ENCODE peak calls at places on chromosomes 6 and 20, in four cellular contexts. One of them, this sample, is unnamed.

GRCh38 chr6:26118999-26119398 is 31.8 kb downstream of the HFE start:
- DNase-seq in SK-N-SH: no peak
- DNase-seq in K562: peak; percentile 67
- DNase-seq in HepG2: peak; percentile 43
- DNase-seq in this sample: no peak

GRCh38 chr20:45021626-45022025 is 55.3 kb downstream of the STK4 start:
- DNase-seq in SK-N-SH: no peak
- DNase-seq in K562: no peak
- DNase-seq in HepG2: no peak
- DNase-seq in this sample: no peak

GRCh38 chr6:159062564-159062945 is 17.8 kb upstream of the TAGAP start:
- DNase-seq in SK-N-SH: no peak
- DNase-seq in K562: no peak
- DNase-seq in HepG2: no peak
- DNase-seq in this sample: no peak

GRCh38 chr20:32585011-32585518 is at the start of gene NOL4L:
- DNase-seq in SK-N-SH: peak; percentile 81
- DNase-seq in K562: peak; percentile 75
- DNase-seq in HepG2: no peak
- DNase-seq in this sample: no peak

GRCh38 chr20:63782521-63782971 is 43.0 kb downstream of the SLC2A4RG start:
- DNase-seq in SK-N-SH: no peak
- DNase-seq in K562: no peak
- DNase-seq in HepG2: no peak
- DNase-seq in this sample: no peak

GRCh38 chr6:31663087-31663960 is 1.5 kb downstream of the GPANK1 start:
- DNase-seq in SK-N-SH: no peak
- DNase-seq in K562: peak; percentile 50
- DNase-seq in HepG2: no peak
- DNase-seq in this sample: no peak

GRCh38 chr6:15330174-15330934 is 84.5 kb downstream of the JARID2 start:
- DNase-seq in SK-N-SH: no peak
- DNase-seq in K562: no peak
- DNase-seq in HepG2: no peak
- DNase-seq in this sample: no peak

GRCh38 chr20:37929366-37930014 is 26.6 kb downstream of the VSTM2L start:
- DNase-seq in SK-N-SH: no peak
- DNase-seq in K562: no peak
- DNase-seq in HepG2: no peak
- DNase-seq in this sample: no peak

GRCh38 chr6:110250838-110251237 is 70.6 kb downstream of the CDC40 start:
- DNase-seq in SK-N-SH: no peak
- DNase-seq in K562: peak; percentile 9
- DNase-seq in HepG2: peak; percentile 19
- DNase-seq in this sample: no peak

GRCh38 chr6:110255356-110255755 is 75.1 kb downstream of the CDC40 start:
- DNase-seq in SK-N-SH: no peak
- DNase-seq in K562: peak; percentile 16
- DNase-seq in HepG2: no peak
- DNase-seq in this sample: no peak

GRCh38 chr6:110256366-110256765 is 76.1 kb downstream of the CDC40 start:
- DNase-seq in SK-N-SH: no peak
- DNase-seq in K562: no peak
- DNase-seq in HepG2: no peak
- DNase-seq in this sample: no peak
- TF ChIP-seq ZBTB33 in SK-N-SH: no peak
- TF ChIP-seq ZBTB33 in K562: no peak
- TF ChIP-seq ZBTB33 in HepG2: no peak
- TF ChIP-seq ZBTB33 in this sample: no peak

GRCh38 chr6:40936810-40937209 is 102.2 kb downstream of the UNC5CL start:
- DNase-seq in SK-N-SH: no peak
- DNase-seq in K562: no peak
- DNase-seq in HepG2: no peak
- DNase-seq in this sample: no peak
- TF ChIP-seq MXI1 in SK-N-SH: no peak
- TF ChIP-seq MXI1 in K562: no peak
- TF ChIP-seq MXI1 in HepG2: no peak
- TF ChIP-seq MXI1 in this sample: no peak

GRCh38 chr20:57309544-57310115 is 20.0 kb upstream of the SPO11 start:
- DNase-seq in SK-N-SH: no peak
- DNase-seq in K562: no peak
- DNase-seq in HepG2: no peak
- DNase-seq in this sample: no peak

GRCh38 chr20:57312138-57312537 is 17.5 kb upstream of the SPO11 start:
- DNase-seq in SK-N-SH: no peak
- DNase-seq in K562: no peak
- DNase-seq in HepG2: no peak
- DNase-seq in this sample: no peak

GRCh38 chr20:57310821-57311514 is 18.6 kb upstream of the SPO11 start:
- DNase-seq in SK-N-SH: no peak
- DNase-seq in K562: no peak
- DNase-seq in HepG2: no peak
- DNase-seq in this sample: no peak

GRCh38 chr20:57306747-57307146 is 22.9 kb upstream of the SPO11 start:
- DNase-seq in SK-N-SH: no peak
- DNase-seq in K562: no peak
- DNase-seq in HepG2: no peak
- DNase-seq in this sample: no peak

DNA sequence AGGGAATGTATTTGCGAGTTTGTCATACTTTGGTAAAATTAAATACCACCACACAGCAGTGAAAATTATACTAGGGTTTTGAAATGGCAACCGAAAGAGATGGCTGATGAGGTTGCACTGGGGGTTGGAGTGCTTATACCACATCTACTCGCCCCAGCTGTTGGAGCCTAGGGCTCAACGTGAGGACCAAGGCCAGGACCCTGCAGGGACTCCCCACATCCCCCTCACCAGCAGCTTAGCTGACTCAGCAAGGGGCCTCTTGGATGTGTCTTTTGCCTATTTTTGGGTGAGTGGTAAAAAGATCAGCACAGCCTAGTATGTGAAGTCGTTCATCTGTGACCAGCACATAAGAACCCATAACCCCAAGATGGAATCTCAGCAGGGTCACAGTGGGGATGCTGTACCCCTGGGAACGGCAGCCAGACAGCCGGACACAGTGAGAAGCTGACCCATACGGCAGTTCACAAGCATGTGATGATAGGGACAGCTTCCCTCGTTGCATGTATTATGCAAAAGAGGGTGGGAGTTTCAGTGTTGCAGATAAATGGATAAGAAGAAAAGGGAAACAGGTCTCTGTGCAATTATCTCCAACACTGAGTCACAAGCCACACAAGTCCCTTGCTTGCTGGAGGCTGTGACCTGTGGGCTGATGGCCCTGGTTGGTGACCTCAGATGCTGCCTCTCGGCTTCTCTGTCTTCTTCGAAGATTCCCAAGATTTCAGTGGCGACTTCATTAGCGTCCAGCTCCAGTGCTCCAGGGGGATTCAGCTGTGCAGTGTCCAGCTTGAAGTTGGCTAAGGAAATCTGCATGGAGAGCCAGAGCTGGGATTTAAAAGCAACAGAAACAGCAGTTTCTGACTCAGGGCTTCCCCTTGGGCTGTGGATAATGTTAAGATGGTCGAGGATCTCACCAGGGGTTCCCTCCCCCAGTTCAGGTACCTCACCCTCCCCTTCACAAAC is 20.9 kb upstream of the SPO11 start:
- DNase-seq in SK-N-SH: no peak
- DNase-seq in K562: peak; percentile 4
- DNase-seq in HepG2: no peak
- DNase-seq in this sample: no peak
- TF ChIP-seq ZBTB33 in SK-N-SH: no peak
- TF ChIP-seq ZBTB33 in K562: no peak
- TF ChIP-seq ZBTB33 in HepG2: no peak
- TF ChIP-seq ZBTB33 in this sample: no peak

GRCh38 chr6:130906736-130907381 is 79.7 kb downstream of the SMLR1 start:
- DNase-seq in SK-N-SH: no peak
- DNase-seq in K562: no peak
- DNase-seq in HepG2: no peak
- DNase-seq in this sample: no peak
- TF ChIP-seq MXI1 in SK-N-SH: no peak
- TF ChIP-seq MXI1 in K562: no peak
- TF ChIP-seq MXI1 in HepG2: no peak
- TF ChIP-seq MXI1 in this sample: no peak

GRCh38 chr20:51184289-51184688 is 161.4 kb upstream of the KCNG1 start:
- DNase-seq in SK-N-SH: no peak
- DNase-seq in K562: no peak
- DNase-seq in HepG2: no peak
- DNase-seq in this sample: no peak
- TF ChIP-seq ZBTB33 in SK-N-SH: no peak
- TF ChIP-seq ZBTB33 in K562: no peak
- TF ChIP-seq ZBTB33 in HepG2: no peak
- TF ChIP-seq ZBTB33 in this sample: no peak

GRCh38 chr6:118646977-118647376 is 4.4 kb downstream of the CEP85L start:
- DNase-seq in SK-N-SH: no peak
- DNase-seq in K562: no peak
- DNase-seq in HepG2: no peak
- DNase-seq in this sample: no peak

GRCh38 chr6:118639054-118639964 is 12.1 kb downstream of the CEP85L start:
- DNase-seq in SK-N-SH: no peak
- DNase-seq in K562: no peak
- DNase-seq in HepG2: no peak
- DNase-seq in this sample: no peak

GRCh38 chr6:118641042-118641441 is 10.3 kb downstream of the CEP85L start:
- DNase-seq in SK-N-SH: no peak
- DNase-seq in K562: no peak
- DNase-seq in HepG2: no peak
- DNase-seq in this sample: no peak

GRCh38 chr6:118645395-118645794 is 6.0 kb downstream of the CEP85L start:
- DNase-seq in SK-N-SH: no peak
- DNase-seq in K562: no peak
- DNase-seq in HepG2: peak; percentile 11
- DNase-seq in this sample: no peak

GRCh38 chr6:118644007-118644406 is 7.4 kb downstream of the CEP85L start:
- DNase-seq in SK-N-SH: no peak
- DNase-seq in K562: no peak
- DNase-seq in HepG2: no peak
- DNase-seq in this sample: no peak
- TF ChIP-seq MXI1 in SK-N-SH: no peak
- TF ChIP-seq MXI1 in K562: no peak
- TF ChIP-seq MXI1 in HepG2: no peak
- TF ChIP-seq MXI1 in this sample: no peak

GRCh38 chr20:51926670-51927305 is 124.5 kb upstream of the SALL4 start:
- DNase-seq in SK-N-SH: no peak
- DNase-seq in K562: no peak
- DNase-seq in HepG2: no peak
- DNase-seq in this sample: no peak

GRCh38 chr20:51931321-51931720 is 129.0 kb upstream of the SALL4 start:
- DNase-seq in SK-N-SH: no peak
- DNase-seq in K562: no peak
- DNase-seq in HepG2: peak; percentile 30
- DNase-seq in this sample: no peak

GRCh38 chr20:51924509-51924908 is 122.2 kb upstream of the SALL4 start:
- DNase-seq in SK-N-SH: no peak
- DNase-seq in K562: no peak
- DNase-seq in HepG2: no peak
- DNase-seq in this sample: no peak

GRCh38 chr20:51930775-51931174 is 128.5 kb upstream of the SALL4 start:
- DNase-seq in SK-N-SH: no peak
- DNase-seq in K562: peak; percentile 4
- DNase-seq in HepG2: no peak
- DNase-seq in this sample: no peak

DNA sequence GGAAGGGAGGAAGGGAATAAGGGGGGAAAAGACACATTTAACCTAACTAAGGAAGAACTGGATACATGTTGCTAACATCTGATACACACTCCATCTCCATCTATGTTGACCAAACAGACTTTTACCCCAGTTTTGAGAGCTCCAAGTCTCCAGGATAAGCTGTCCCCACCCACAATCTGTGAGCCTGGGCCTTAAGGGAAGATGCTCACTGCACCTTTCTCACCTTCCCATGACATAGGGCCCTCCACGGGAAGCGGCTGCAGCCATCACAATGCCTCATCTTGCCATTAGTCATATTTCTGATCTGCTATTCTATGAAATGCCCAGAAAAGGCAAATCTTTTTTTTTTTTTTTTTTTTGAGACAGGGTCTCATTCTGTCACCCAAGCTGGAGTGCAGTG is 126.6 kb upstream of the SALL4 start:
- DNase-seq in SK-N-SH: no peak
- DNase-seq in K562: no peak
- DNase-seq in HepG2: no peak
- DNase-seq in this sample: no peak
- TF ChIP-seq ZBTB33 in SK-N-SH: no peak
- TF ChIP-seq ZBTB33 in K562: no peak
- TF ChIP-seq ZBTB33 in HepG2: no peak
- TF ChIP-seq ZBTB33 in this sample: no peak

DNA sequence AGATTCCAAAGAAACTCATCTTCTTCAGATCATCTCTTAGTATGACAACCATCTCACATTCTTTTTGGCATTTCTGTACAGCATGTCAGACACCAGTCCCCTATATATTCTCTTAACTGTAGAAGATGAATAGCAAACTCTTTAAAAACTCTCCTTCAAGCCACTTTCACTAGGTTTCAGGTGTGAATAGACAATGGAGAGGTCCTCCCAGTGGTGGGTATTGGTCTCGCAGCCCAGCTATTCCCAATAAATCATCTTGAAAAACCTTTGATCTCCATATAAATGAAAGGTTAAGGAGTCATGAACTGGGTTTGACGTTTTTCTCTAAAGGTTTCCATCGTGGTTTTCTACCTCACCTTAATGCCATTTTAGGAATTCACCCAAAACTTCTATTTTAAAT is 180.0 kb downstream of the GJA1 start:
- DNase-seq in SK-N-SH: no peak
- DNase-seq in K562: no peak
- DNase-seq in HepG2: no peak
- DNase-seq in this sample: no peak
- TF ChIP-seq MXI1 in SK-N-SH: no peak
- TF ChIP-seq MXI1 in K562: no peak
- TF ChIP-seq MXI1 in HepG2: no peak
- TF ChIP-seq MXI1 in this sample: no peak

DNA sequence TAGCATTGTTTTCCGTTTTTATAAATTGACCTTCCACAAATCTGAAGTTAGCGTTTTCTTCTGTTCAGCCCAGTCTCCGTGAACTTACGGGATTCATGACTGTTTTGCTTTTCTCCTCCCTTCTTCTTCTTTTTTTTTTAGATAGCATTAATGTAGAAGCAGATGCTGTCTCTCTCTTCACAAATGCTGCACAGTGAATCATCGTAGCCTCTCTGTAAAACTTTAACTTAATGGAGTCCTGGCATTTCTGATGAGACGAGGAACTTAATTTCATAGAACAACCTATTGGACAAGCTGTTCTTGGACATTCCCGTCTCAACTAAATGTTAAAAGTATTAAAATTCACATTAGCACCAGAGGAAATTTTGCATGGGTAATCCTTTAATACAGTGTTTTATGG is 138.0 kb upstream of the EEF1E1 start:
- DNase-seq in SK-N-SH: no peak
- DNase-seq in K562: no peak
- DNase-seq in HepG2: no peak
- DNase-seq in this sample: no peak
- TF ChIP-seq ZBTB33 in SK-N-SH: no peak
- TF ChIP-seq ZBTB33 in K562: no peak
- TF ChIP-seq ZBTB33 in HepG2: no peak
- TF ChIP-seq ZBTB33 in this sample: no peak

GRCh38 chr6:153130515-153131036 is 506 bp downstream of the RGS17 start:
- DNase-seq in SK-N-SH: peak; percentile 88
- DNase-seq in K562: no peak
- DNase-seq in HepG2: no peak
- DNase-seq in this sample: no peak
- TF ChIP-seq MXI1 in SK-N-SH: no peak
- TF ChIP-seq MXI1 in K562: no peak
- TF ChIP-seq MXI1 in HepG2: no peak
- TF ChIP-seq MXI1 in this sample: no peak